ENCODE peak calls at places on chromosomes 2 and 18, in ten cellular contexts. E is K562, R is H54, L is GM12891, Y is stomach, C is HepG2, U is right lobe of liver, F is GM12892, I is H1, N is adrenal gland. D is an unnamed sample.
A peak's percentile ranks its signal among the peaks of the same experiment; 100 is the strongest.

GRCh38 chr2:75464348-75464946 is 96.3 kb downstream of the EVA1A start:
- DNase-seq in E (peak; percentile 8), R (no peak), L (no peak), Y (no peak), C (peak; percentile 39), U (no peak), F (no peak), I (no peak), N (no peak), D (no peak)

GRCh38 chr2:11876436-11876835 is 130.0 kb downstream of the LPIN1 start:
- DNase-seq in E (no peak), R (no peak), L (no peak), Y (no peak), C (no peak), U (no peak), F (no peak), I (no peak), N (no peak), D (no peak)

GRCh38 chr2:41948397-41948763 is 99.4 kb upstream of the PKDCC start:
- DNase-seq in E (no peak), R (no peak), L (no peak), Y (no peak), C (no peak), U (no peak), F (no peak), I (no peak), N (no peak), D (no peak)

GRCh38 chr2:1675633-1676032 is 68.7 kb downstream of the PXDN start:
- DNase-seq in E (no peak), R (peak; percentile 79), L (no peak), Y (peak; percentile 24), C (no peak), U (no peak), F (no peak), I (no peak), N (no peak), D (no peak)

GRCh38 chr2:106105151-106105922 is 88.8 kb downstream of the UXS1 start:
- DNase-seq in E (no peak), R (no peak), L (no peak), Y (no peak), C (no peak), U (no peak), F (no peak), I (no peak), N (no peak), D (peak; percentile 80)

GRCh38 chr2:27080140-27080469 is 1.7 kb downstream of the EMILIN1 start:
- DNase-seq in E (no peak), R (no peak), L (no peak), Y (no peak), C (no peak), U (no peak), F (no peak), I (no peak), N (no peak), D (no peak)

GRCh38 chr18:11040823-11041712 is 108.3 kb downstream of the PIEZO2 start:
- DNase-seq in E (peak; percentile 40), R (peak; percentile 26), L (no peak), Y (no peak), C (peak; percentile 94), U (peak; percentile 73), F (no peak), I (no peak), N (peak; percentile 35), D (peak; percentile 43)

GRCh38 chr2:47519147-47519537 is 116.2 kb downstream of the MSH2 start:
- DNase-seq in E (no peak), R (no peak), L (no peak), Y (no peak), C (no peak), U (no peak), F (no peak), I (no peak), N (no peak), D (no peak)

GRCh38 chr2:177618270-177619253 is 226.0 kb downstream of the AGPS start:
- DNase-seq in E (peak; percentile 94), R (peak; percentile 67), L (peak; percentile 63), Y (peak; percentile 93), C (peak; percentile 86), U (peak; percentile 95), F (peak; percentile 67), I (peak; percentile 50), N (peak; percentile 91), D (peak; percentile 90)
- TF ChIP-seq POLR2A in E (peak; percentile 87), R (peak; percentile 61), L (peak; percentile 77), Y (no peak), C (peak; percentile 79), U (no peak), F (peak; percentile 73), I (no peak), N (peak; percentile 20), D (no peak)

GRCh38 chr2:112726487-112727190 is 5.8 kb downstream of the NT5DC4 start:
- DNase-seq in E (peak; percentile 89), R (peak; percentile 85), L (peak; percentile 93), Y (peak; percentile 95), C (peak; percentile 91), U (peak; percentile 91), F (peak; percentile 97), I (peak; percentile 89), N (peak; percentile 90), D (peak; percentile 98)
- TF ChIP-seq POLR2A in E (no peak), R (no peak), L (no peak), Y (no peak), C (no peak), U (no peak), F (no peak), I (no peak), N (no peak), D (no peak)

GRCh38 chr2:160207804-160208661 is 8.0 kb upstream of the ITGB6 start:
- DNase-seq in E (no peak), R (peak; percentile 76), L (no peak), Y (peak; percentile 82), C (peak; percentile 70), U (peak; percentile 61), F (no peak), I (no peak), N (peak; percentile 91), D (peak; percentile 92)
- TF ChIP-seq POLR2A in E (no peak), R (peak; percentile 29), L (no peak), Y (no peak), C (no peak), U (peak; percentile 58), F (no peak), I (no peak), N (no peak), D (no peak)

GRCh38 chr2:69366-70344 is 23.4 kb upstream of the FAM110C start:
- DNase-seq in E (peak; percentile 23), R (no peak), L (no peak), Y (peak; percentile 64), C (peak; percentile 16), U (no peak), F (no peak), I (no peak), N (no peak), D (peak; percentile 25)
- TF ChIP-seq POLR2A in E (no peak), R (no peak), L (no peak), Y (no peak), C (no peak), U (no peak), F (no peak), I (no peak), N (no peak), D (no peak)

GRCh38 chr18:74065366-74065765 is 82.3 kb downstream of the FBXO15 start:
- DNase-seq in E (no peak), R (no peak), L (no peak), Y (no peak), C (no peak), U (no peak), F (no peak), I (no peak), N (no peak), D (no peak)

GRCh38 chr18:74066018-74066417 is 81.6 kb downstream of the FBXO15 start:
- DNase-seq in E (no peak), R (no peak), L (no peak), Y (no peak), C (no peak), U (no peak), F (no peak), I (no peak), N (no peak), D (no peak)

GRCh38 chr18:74063023-74063422 is 84.6 kb downstream of the FBXO15 start:
- DNase-seq in E (peak; percentile 23), R (no peak), L (no peak), Y (no peak), C (no peak), U (no peak), F (peak; percentile 21), I (no peak), N (no peak), D (no peak)

GRCh38 chr18:74063552-74063951 is 84.1 kb downstream of the FBXO15 start:
- DNase-seq in E (no peak), R (no peak), L (no peak), Y (no peak), C (no peak), U (no peak), F (no peak), I (no peak), N (no peak), D (no peak)

DNA sequence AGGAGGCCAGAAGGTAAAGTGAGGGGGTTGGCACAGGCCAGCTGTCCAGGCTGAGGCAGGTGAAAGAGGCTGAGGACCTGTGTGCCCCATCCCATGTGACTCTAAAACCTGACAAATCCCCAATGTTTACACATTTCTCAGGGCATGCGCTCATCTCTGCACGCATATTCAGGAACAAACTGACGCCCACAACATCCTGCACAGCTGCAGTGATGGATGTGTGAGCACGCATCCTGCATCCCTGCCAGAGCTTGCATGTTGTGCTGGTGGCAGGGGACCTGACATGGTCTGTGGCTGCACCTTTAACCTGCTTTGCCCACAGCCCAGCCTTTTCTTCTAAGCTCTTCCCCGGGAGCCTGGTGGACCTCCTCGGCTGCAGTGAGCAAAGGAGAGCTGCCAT is 83.1 kb downstream of the FBXO15 start:
- DNase-seq in E (no peak), R (no peak), L (no peak), Y (no peak), C (no peak), U (no peak), F (no peak), I (no peak), N (no peak), D (no peak)
- TF ChIP-seq POLR2A in E (no peak), R (no peak), L (no peak), Y (no peak), C (no peak), U (no peak), F (no peak), I (no peak), N (no peak), D (no peak)

DNA sequence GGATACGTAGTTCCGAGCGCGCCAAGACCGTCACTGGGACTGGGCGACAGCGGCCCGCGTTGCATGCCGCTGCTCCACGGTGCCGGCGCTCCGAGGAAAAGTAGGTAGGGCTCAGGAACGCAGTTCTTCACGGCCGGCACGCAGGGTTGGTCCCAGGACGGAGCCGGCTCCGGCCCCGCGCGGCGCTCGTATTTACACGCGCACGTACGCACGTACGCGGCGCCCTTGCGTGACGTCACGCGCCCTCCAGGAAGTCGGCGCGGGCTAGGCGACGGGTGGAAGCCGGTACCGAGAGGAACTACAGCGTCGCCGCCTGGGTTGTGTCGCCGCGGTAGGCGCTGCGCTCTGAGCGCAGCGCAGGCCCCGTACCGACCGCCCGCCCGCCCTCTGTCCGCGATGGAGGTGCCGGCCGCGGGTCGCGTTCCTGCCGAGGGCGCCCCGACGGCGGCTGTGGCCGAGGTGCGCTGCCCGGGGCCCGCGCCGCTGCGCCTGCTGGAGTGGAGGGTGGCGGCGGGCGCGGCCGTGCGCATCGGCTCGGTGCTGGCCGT is at the start of gene CTDP1:
- DNase-seq in E (peak; percentile 85), R (peak; percentile 57), L (peak; percentile 95), Y (peak; percentile 96), C (peak; percentile 80), U (peak; percentile 91), F (peak; percentile 94), I (peak; percentile 63), N (peak; percentile 95), D (peak; percentile 97)
- TF ChIP-seq POLR2A in E (no peak), R (no peak), L (peak; percentile 33), Y (no peak), C (peak; percentile 32), U (peak; percentile 60), F (peak; percentile 69), I (no peak), N (peak; percentile 42), D (no peak)

D was measured in lower leg skin.